ENCODE peak calls at places on chromosomes 3 and 15, in four cellular contexts. U, H, L and D are unnamed samples.

GRCh38 chr15:100330629-100331215 is 11.1 kb downstream of the ADAMTS17 start:
- DNase-seq in U (no peak), H (no peak), L (no peak), D (no peak)

GRCh38 chr3:186529204-186529999 is 14.8 kb downstream of the CRYGS start:
- DNase-seq in U (no peak), H (no peak), L (peak; percentile 14), D (no peak)

GRCh38 chr15:98312913-98313312 is 335.4 kb upstream of the IGF1R start:
- DNase-seq in U (no peak), H (no peak), L (no peak), D (no peak)

GRCh38 chr15:74431645-74432044 is 2.1 kb downstream of the SEMA7A start:
- DNase-seq in U (no peak), H (no peak), L (peak; percentile 24), D (no peak)

GRCh38 chr15:75597667-75598341 is 18.7 kb upstream of the PTPN9 start:
- DNase-seq in U (no peak), H (no peak), L (no peak), D (no peak)

GRCh38 chr3:43353923-43354670 is 67.8 kb downstream of the SNRK start:
- DNase-seq in U (no peak), H (no peak), L (no peak), D (no peak)

GRCh38 chr15:77644543-77645247 is 12.0 kb upstream of the LINGO1 start:
- DNase-seq in U (no peak), H (no peak), L (no peak), D (no peak)

GRCh38 chr3:95277614-95278013 is 1214.8 kb downstream of the NSUN3 start:
- DNase-seq in U (no peak), H (no peak), L (peak; percentile 14), D (no peak)

GRCh38 chr3:114143817-114144216 is 35.0 kb downstream of the DRD3 start:
- DNase-seq in U (no peak), H (no peak), L (no peak), D (peak; percentile 37)

GRCh38 chr3:151838574-151839312 is 24.8 kb downstream of the AADAC start:
- DNase-seq in U (peak; percentile 75), H (peak; percentile 28), L (peak; percentile 88), D (peak; percentile 37)

GRCh38 chr15:60183366-60183765 is 179.3 kb downstream of the FOXB1 start:
- DNase-seq in U (no peak), H (no peak), L (no peak), D (no peak)
- H3K9me3 ChIP-seq in U (no peaks in the 10 kb centered on the region), H (no peaks in the 10 kb centered on the region), L (no peaks in the 10 kb centered on the region), D (no peaks in the 10 kb centered on the region)

DNA sequence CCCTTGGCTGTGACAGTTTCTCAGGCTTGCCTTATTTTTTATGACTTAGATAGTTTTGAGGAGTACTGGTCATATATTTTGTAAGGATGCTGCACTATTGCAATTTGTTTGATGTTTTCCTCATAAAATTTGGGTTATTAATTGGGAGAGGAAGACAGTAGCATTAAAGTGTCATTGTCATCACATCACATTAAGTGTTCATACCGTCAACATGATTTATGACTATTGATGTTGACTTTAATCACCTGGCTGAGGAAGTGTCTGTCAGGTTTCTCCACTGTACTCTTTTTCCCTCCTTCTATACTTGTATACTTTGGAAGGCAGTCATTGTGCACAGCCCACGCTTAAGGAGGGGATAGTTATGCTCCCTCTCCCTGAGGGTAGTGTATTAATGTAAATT is 26.9 kb downstream of the TRIM69 start:
- DNase-seq in U (no peak), H (no peak), L (no peak), D (no peak)
- H3K4me3 ChIP-seq in U (no peak overlapping the region), H (no peak overlapping the region), L (no peak overlapping the region), D (no peak overlapping the region)

GRCh38 chr15:72313881-72314280 is 6.1 kb downstream of the CELF6 start:
- DNase-seq in U (no peak), H (no peak), L (no peak), D (no peak)

GRCh38 chr15:72318408-72318942 is 1.5 kb downstream of the CELF6 start:
- DNase-seq in U (no peak), H (no peak), L (no peak), D (peak; percentile 14)

GRCh38 chr15:72312605-72313447 is 7.1 kb downstream of the CELF6 start:
- DNase-seq in U (peak; percentile 63), H (peak; percentile 34), L (peak; percentile 72), D (peak; percentile 74)

GRCh38 chr15:72313448-72313840 is 6.5 kb downstream of the CELF6 start:
- DNase-seq in U (no peak), H (no peak), L (no peak), D (no peak)

DNA sequence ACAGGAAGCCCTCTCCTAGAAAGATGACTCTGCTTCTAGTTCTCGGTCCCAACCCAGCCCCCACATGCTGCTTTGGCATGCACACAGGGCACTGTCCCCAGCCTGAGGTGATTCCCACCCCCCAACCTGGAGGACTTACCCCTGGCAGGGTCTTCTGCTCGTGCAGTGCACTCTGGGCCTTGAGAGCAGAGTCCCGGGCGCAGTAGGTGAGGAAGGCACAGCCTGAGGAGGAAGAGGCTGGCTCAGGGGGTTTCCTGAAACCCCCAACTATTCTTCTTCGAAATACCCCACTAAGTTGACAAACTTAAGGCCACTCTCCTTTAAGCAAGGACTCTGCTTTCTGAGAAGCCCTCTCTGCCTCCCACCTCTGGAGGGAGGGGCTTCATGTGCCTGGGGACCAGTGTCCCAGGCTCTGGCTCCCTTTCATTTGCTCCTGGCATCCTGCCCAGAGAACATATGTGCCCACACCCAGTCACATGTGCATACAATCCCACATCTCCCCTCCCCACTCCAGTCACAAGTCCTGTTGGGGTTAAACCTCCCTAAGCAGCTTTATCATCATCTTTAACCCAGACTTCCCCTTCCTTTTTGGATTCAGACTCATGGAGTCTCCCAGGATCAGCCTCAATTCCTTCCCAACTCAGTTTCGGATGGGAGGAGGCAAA is 4.1 kb downstream of the CELF6 start:
- DNase-seq in U (no peak), H (no peak), L (no peak), D (no peak)
- H3K36me3 ChIP-seq in U (no peaks in the 10 kb centered on the region), H (no peaks in the 10 kb centered on the region), L (no peaks in the 10 kb centered on the region), D (no peaks in the 10 kb centered on the region)

GRCh38 chr15:26731965-26732364 is 40.9 kb downstream of the GABRB3 start:
- DNase-seq in U (no peak), H (no peak), L (no peak), D (no peak)
- H3K9me3 ChIP-seq in U (peaks cover 5% of the 10 kb centered on the region), H (no peaks in the 10 kb centered on the region), L (no peaks in the 10 kb centered on the region), D (no peaks in the 10 kb centered on the region)

GRCh38 chr3:128432898-128433629 is 33.6 kb downstream of the DNAJB8 start:
- DNase-seq in U (no peak), H (no peak), L (peak; percentile 9), D (no peak)
- H3K4me3 ChIP-seq in U (no peak overlapping the region), H (no peak overlapping the region), L (peak overlapping the region; percentile 70), D (no peak overlapping the region)

GRCh38 chr3:9803494-9803893 is 6.6 kb upstream of the TTLL3 start:
- DNase-seq in U (no peak), H (no peak), L (no peak), D (no peak)
- H3K36me3 ChIP-seq in U (peaks cover 58% of the 10 kb centered on the region), H (no peaks in the 10 kb centered on the region), L (peaks cover 61% of the 10 kb centered on the region), D (peaks cover 48% of the 10 kb centered on the region)

GRCh38 chr15:25249236-25250010 is 189.4 kb downstream of the UBE3A start:
- DNase-seq in U (no peak), H (peak; percentile 5), L (no peak), D (no peak)
- H3K9me3 ChIP-seq in U (peaks cover 5% of the 10 kb centered on the region), H (no peaks in the 10 kb centered on the region), L (peaks cover 10% of the 10 kb centered on the region), D (no peaks in the 10 kb centered on the region)

DNA sequence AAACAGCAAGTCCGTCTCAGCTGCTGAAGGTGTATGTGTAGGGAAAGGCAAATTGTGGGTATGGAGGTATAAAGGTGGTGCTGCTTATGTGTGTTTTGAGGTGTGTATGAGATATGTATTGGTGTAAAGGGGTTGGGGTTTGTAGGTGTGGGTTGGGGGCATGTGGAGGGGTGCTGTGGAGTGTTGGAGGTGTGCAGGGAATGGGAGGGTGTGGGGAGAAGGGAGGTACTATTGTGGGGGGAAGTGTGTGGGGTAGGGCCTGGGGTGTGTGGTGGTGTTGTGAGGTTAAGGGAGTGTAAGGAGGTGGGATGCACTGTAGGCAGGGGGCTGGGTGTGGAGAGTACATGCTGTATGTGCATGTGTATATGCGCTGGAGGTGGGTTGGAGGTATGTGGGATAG is 15.7 kb downstream of the CCDC12 start:
- DNase-seq in U (no peak), H (no peak), L (no peak), D (no peak)
- H3K4me3 ChIP-seq in U (no peak overlapping the region), H (no peak overlapping the region), L (no peak overlapping the region), D (no peak overlapping the region)

GRCh38 chr3:182323126-182323727 is 470.1 kb upstream of the ATP11B start:
- DNase-seq in U (no peak), H (no peak), L (peak; percentile 75), D (no peak)
- H3K36me3 ChIP-seq in U (no peaks in the 10 kb centered on the region), H (no peaks in the 10 kb centered on the region), L (peaks cover 6% of the 10 kb centered on the region), D (no peaks in the 10 kb centered on the region)

GRCh38 chr15:21267686-21268395 is 172.5 kb downstream of the POTEB3 start:
- DNase-seq in U (no peak), H (no peak), L (peak; percentile 1), D (no peak)
- H3K9me3 ChIP-seq in U (peaks cover 22% of the 10 kb centered on the region), H (no peaks in the 10 kb centered on the region), L (peaks cover 10% of the 10 kb centered on the region), D (no peaks in the 10 kb centered on the region)